ENCODE peak calls at places on chromosomes 6 and 20, in five cellular contexts. One of them, this sample, is unnamed.

GRCh38 chr20:50959543-50960126 is 1.0 kb downstream of the MOCS3 start:
- DNase-seq in testis: no peak
- DNase-seq in Peyer's patch: no peak
- DNase-seq in hepatocyte: no peak
- DNase-seq in left lung: no peak
- DNase-seq in this sample: no peak

GRCh38 chr6:137949686-137950390 is 82.8 kb downstream of the TNFAIP3 start:
- DNase-seq in testis: no peak
- DNase-seq in hepatocyte: no peak
- DNase-seq in Peyer's patch: no peak
- DNase-seq in left lung: no peak
- DNase-seq in this sample: no peak

GRCh38 chr6:135880066-135880972 is 28.8 kb downstream of the PDE7B start:
- DNase-seq in hepatocyte: no peak
- DNase-seq in testis: no peak
- DNase-seq in Peyer's patch: peak; percentile 76
- DNase-seq in left lung: no peak
- DNase-seq in this sample: no peak

GRCh38 chr20:35831029-35831428 is 59.2 kb downstream of the PHF20 start:
- DNase-seq in left lung: no peak
- DNase-seq in Peyer's patch: no peak
- DNase-seq in testis: no peak
- DNase-seq in hepatocyte: no peak
- DNase-seq in this sample: no peak

GRCh38 chr6:33851959-33852358 is 48.2 kb upstream of the MLN start:
- DNase-seq in Peyer's patch: no peak
- DNase-seq in hepatocyte: peak; percentile 54
- DNase-seq in left lung: no peak
- DNase-seq in testis: peak; percentile 31
- DNase-seq in this sample: peak; percentile 51

GRCh38 chr20:25081065-25081729 is 744 bp downstream of the VSX1 start:
- DNase-seq in hepatocyte: peak; percentile 71
- DNase-seq in Peyer's patch: peak; percentile 7
- DNase-seq in testis: peak; percentile 71
- DNase-seq in left lung: no peak
- DNase-seq in this sample: peak; percentile 62

GRCh38 chr6:97669191-97669651 is 386.2 kb upstream of the MMS22L start:
- DNase-seq in hepatocyte: peak; percentile 3
- DNase-seq in left lung: no peak
- DNase-seq in Peyer's patch: peak; percentile 20
- DNase-seq in testis: peak; percentile 17
- DNase-seq in this sample: peak; percentile 15

GRCh38 chr20:1299522-1299921 is 29.4 kb downstream of the SDCBP2 start:
- DNase-seq in hepatocyte: no peak
- DNase-seq in testis: no peak
- DNase-seq in Peyer's patch: no peak
- DNase-seq in left lung: no peak
- DNase-seq in this sample: no peak

GRCh38 chr20:34824026-34824860 is 1.2 kb downstream of the NCOA6 start:
- DNase-seq in Peyer's patch: peak; percentile 69
- DNase-seq in left lung: no peak
- DNase-seq in testis: peak; percentile 83
- DNase-seq in hepatocyte: peak; percentile 81
- DNase-seq in this sample: peak; percentile 72

GRCh38 chr6:38155576-38156204 is 336.2 kb downstream of the ZFAND3 start:
- DNase-seq in testis: no peak
- DNase-seq in Peyer's patch: no peak
- DNase-seq in hepatocyte: no peak
- DNase-seq in left lung: no peak
- DNase-seq in this sample: peak; percentile 32

GRCh38 chr20:25360631-25361286 is 29.9 kb downstream of the ABHD12 start:
- DNase-seq in Peyer's patch: no peak
- DNase-seq in left lung: no peak
- DNase-seq in hepatocyte: no peak
- DNase-seq in testis: no peak
- DNase-seq in this sample: no peak

DNA sequence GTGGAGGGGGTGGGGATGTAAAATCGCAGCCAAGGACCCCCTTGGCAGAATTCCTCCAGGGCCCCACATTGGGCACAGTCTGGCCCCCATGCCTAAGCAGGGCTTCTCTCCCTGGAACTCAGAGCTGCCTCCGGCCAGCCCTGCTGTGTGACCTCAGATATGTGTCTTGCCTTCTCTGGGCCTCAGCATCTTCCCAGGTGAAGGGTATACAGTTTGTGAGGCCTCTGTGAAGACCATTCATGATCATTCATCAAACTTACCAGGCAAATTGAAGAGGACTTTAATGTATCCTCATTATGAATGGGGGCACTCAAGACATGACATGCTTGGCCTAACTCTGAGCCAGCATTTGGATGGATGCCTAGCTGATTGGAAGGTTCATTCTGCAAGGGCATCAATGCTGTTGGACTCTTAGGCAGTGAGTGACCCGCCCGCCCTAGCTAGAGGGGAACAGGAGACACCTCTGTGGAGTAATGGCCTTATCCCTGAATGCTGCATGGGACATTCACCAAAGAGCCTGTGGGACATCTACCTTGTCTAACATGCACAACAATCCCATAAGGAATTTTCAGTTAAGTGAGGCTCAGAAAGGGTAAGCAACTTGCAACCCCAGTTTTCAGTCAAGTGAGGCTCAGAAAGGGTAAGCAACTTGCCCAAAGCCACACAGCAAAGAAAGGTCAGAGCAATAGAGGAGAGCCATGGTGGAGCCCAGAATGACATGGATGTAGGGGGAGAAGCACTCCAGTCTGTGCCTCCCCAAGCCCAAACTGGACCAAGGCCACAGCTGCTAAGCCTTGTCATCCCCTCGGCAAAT is 533 bp downstream of the CCN5 start:
- DNase-seq in hepatocyte: no peak
- DNase-seq in testis: no peak
- DNase-seq in left lung: no peak
- DNase-seq in Peyer's patch: no peak
- DNase-seq in this sample: peak; percentile 57
- H3K27ac ChIP-seq in hepatocyte: no peak overlapping the region
- H3K27ac ChIP-seq in testis: peak overlapping the region; percentile 58
- H3K27ac ChIP-seq in left lung: no peak overlapping the region
- H3K27ac ChIP-seq in Peyer's patch: no peak overlapping the region
- H3K27ac ChIP-seq in this sample: peak overlapping the region; percentile 73

GRCh38 chr6:140572867-140573266 is 1198.4 kb upstream of the CITED2 start:
- DNase-seq in testis: no peak
- DNase-seq in Peyer's patch: no peak
- DNase-seq in left lung: no peak
- DNase-seq in hepatocyte: no peak
- DNase-seq in this sample: no peak
- H3K27ac ChIP-seq in testis: no peak overlapping the region
- H3K27ac ChIP-seq in Peyer's patch: no peak overlapping the region
- H3K27ac ChIP-seq in left lung: no peak overlapping the region
- H3K27ac ChIP-seq in hepatocyte: no peak overlapping the region
- H3K27ac ChIP-seq in this sample: no peak overlapping the region

GRCh38 chr6:108904731-108905130 is 56.5 kb downstream of the ARMC2 start:
- DNase-seq in left lung: no peak
- DNase-seq in testis: no peak
- DNase-seq in Peyer's patch: peak; percentile 47
- DNase-seq in hepatocyte: no peak
- DNase-seq in this sample: no peak
- H3K27ac ChIP-seq in left lung: no peak overlapping the region
- H3K27ac ChIP-seq in testis: no peak overlapping the region
- H3K27ac ChIP-seq in Peyer's patch: no peak overlapping the region
- H3K27ac ChIP-seq in hepatocyte: no peak overlapping the region
- H3K27ac ChIP-seq in this sample: no peak overlapping the region

GRCh38 chr20:43530321-43531090 is 23.0 kb downstream of the L3MBTL1 start:
- DNase-seq in hepatocyte: peak; percentile 79
- DNase-seq in Peyer's patch: no peak
- DNase-seq in testis: no peak
- DNase-seq in left lung: no peak
- DNase-seq in this sample: no peak
- H3K27ac ChIP-seq in hepatocyte: peak overlapping the region; percentile 86
- H3K27ac ChIP-seq in Peyer's patch: peak overlapping the region; percentile 65
- H3K27ac ChIP-seq in testis: no peak overlapping the region
- H3K27ac ChIP-seq in left lung: no peak overlapping the region
- H3K27ac ChIP-seq in this sample: no peak overlapping the region

GRCh38 chr6:151240036-151240685 is 394 bp downstream of the AKAP12 start:
- DNase-seq in hepatocyte: peak; percentile 83
- DNase-seq in testis: peak; percentile 94
- DNase-seq in left lung: peak; percentile 78
- DNase-seq in Peyer's patch: peak; percentile 18
- DNase-seq in this sample: peak; percentile 88
- H3K27ac ChIP-seq in hepatocyte: peak overlapping the region; percentile 74
- H3K27ac ChIP-seq in testis: peak overlapping the region; percentile 94
- H3K27ac ChIP-seq in left lung: peak overlapping the region; percentile 78
- H3K27ac ChIP-seq in Peyer's patch: peak overlapping the region; percentile 93
- H3K27ac ChIP-seq in this sample: peak overlapping the region; percentile 58

DNA sequence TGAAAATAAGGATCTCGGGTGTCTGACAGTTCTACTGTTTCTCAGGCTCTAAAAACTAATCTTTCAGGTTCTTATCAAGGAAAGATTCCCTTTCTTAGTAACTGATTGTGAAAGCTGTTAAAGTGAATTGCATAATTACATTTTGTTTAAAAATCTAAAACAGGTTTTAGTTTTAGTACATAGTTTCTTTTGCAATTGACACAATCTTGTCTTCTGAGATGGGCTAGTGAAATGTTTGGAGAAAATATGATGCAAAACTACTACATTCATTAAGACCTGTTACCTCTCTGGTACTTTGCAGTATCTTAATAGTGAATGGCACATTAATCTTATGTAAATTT is 298.4 kb downstream of the UTRN start:
- DNase-seq in Peyer's patch: no peak
- DNase-seq in hepatocyte: no peak
- DNase-seq in left lung: no peak
- DNase-seq in testis: no peak
- DNase-seq in this sample: no peak
- H3K27ac ChIP-seq in Peyer's patch: no peak overlapping the region
- H3K27ac ChIP-seq in hepatocyte: no peak overlapping the region
- H3K27ac ChIP-seq in left lung: no peak overlapping the region
- H3K27ac ChIP-seq in testis: no peak overlapping the region
- H3K27ac ChIP-seq in this sample: no peak overlapping the region

This sample was measured in right cardiac atrium.